ENCODE peak calls at places on chromosome 13, in nine cellular contexts. One of them, this sample, is unnamed.

GRCh38 chr13:49314344-49314882 is 66.7 kb downstream of the CDADC1 start:
- DNase-seq in tibial artery: no peak
- DNase-seq in cardiac fibroblast: no peak
- DNase-seq in aorta: no peak
- DNase-seq in mammary epithelial cell: no peak
- DNase-seq in ascending aorta: no peak
- DNase-seq in fibroblast of pulmonary artery: no peak
- DNase-seq in foreskin fibroblast: peak; percentile 63
- DNase-seq in LNCaP clone FGC: no peak
- DNase-seq in this sample: no peak

GRCh38 chr13:44198826-44199225 is 174.8 kb upstream of the SERP2 start:
- DNase-seq in tibial artery: no peak
- DNase-seq in cardiac fibroblast: no peak
- DNase-seq in aorta: no peak
- DNase-seq in mammary epithelial cell: peak; percentile 27
- DNase-seq in ascending aorta: no peak
- DNase-seq in fibroblast of pulmonary artery: no peak
- DNase-seq in foreskin fibroblast: no peak
- DNase-seq in LNCaP clone FGC: no peak
- DNase-seq in this sample: no peak

GRCh38 chr13:47611664-47612288 is 389.3 kb downstream of the SUCLA2 start:
- DNase-seq in tibial artery: no peak
- DNase-seq in cardiac fibroblast: peak; percentile 18
- DNase-seq in aorta: no peak
- DNase-seq in mammary epithelial cell: peak; percentile 71
- DNase-seq in ascending aorta: no peak
- DNase-seq in fibroblast of pulmonary artery: no peak
- DNase-seq in foreskin fibroblast: peak; percentile 4
- DNase-seq in LNCaP clone FGC: no peak
- DNase-seq in this sample: no peak

GRCh38 chr13:45564108-45564507 is 51.4 kb downstream of the ERICH6B start:
- DNase-seq in tibial artery: no peak
- DNase-seq in cardiac fibroblast: peak; percentile 66
- DNase-seq in aorta: no peak
- DNase-seq in mammary epithelial cell: peak; percentile 71
- DNase-seq in ascending aorta: no peak
- DNase-seq in fibroblast of pulmonary artery: peak; percentile 47
- DNase-seq in foreskin fibroblast: peak; percentile 50
- DNase-seq in LNCaP clone FGC: no peak
- DNase-seq in this sample: peak; percentile 45

GRCh38 chr13:109868583-109869311 is 82.4 kb upstream of the IRS2 start:
- DNase-seq in tibial artery: no peak
- DNase-seq in cardiac fibroblast: peak; percentile 52
- DNase-seq in aorta: no peak
- DNase-seq in mammary epithelial cell: no peak
- DNase-seq in ascending aorta: no peak
- DNase-seq in fibroblast of pulmonary artery: peak; percentile 8
- DNase-seq in foreskin fibroblast: peak; percentile 43
- DNase-seq in LNCaP clone FGC: no peak
- DNase-seq in this sample: no peak

GRCh38 chr13:41496420-41497234 is 39.3 kb downstream of the RGCC start:
- DNase-seq in tibial artery: no peak
- DNase-seq in cardiac fibroblast: peak; percentile 55
- DNase-seq in aorta: no peak
- DNase-seq in mammary epithelial cell: no peak
- DNase-seq in ascending aorta: no peak
- DNase-seq in fibroblast of pulmonary artery: peak; percentile 11
- DNase-seq in foreskin fibroblast: peak; percentile 68
- DNase-seq in LNCaP clone FGC: no peak
- DNase-seq in this sample: no peak

GRCh38 chr13:97191143-97191542 is 31.0 kb upstream of the MBNL2 start:
- DNase-seq in tibial artery: no peak
- DNase-seq in cardiac fibroblast: no peak
- DNase-seq in aorta: no peak
- DNase-seq in mammary epithelial cell: no peak
- DNase-seq in ascending aorta: no peak
- DNase-seq in fibroblast of pulmonary artery: no peak
- DNase-seq in foreskin fibroblast: no peak
- DNase-seq in LNCaP clone FGC: no peak
- DNase-seq in this sample: no peak

GRCh38 chr13:20191311-20191901 is 1.3 kb downstream of the GJB2 start:
- DNase-seq in tibial artery: no peak
- DNase-seq in cardiac fibroblast: no peak
- DNase-seq in aorta: no peak
- DNase-seq in mammary epithelial cell: no peak
- DNase-seq in ascending aorta: no peak
- DNase-seq in fibroblast of pulmonary artery: no peak
- DNase-seq in foreskin fibroblast: no peak
- DNase-seq in LNCaP clone FGC: no peak
- DNase-seq in this sample: no peak

GRCh38 chr13:58919551-58919950 is 1244.2 kb downstream of the DIAPH3 start:
- DNase-seq in tibial artery: no peak
- DNase-seq in cardiac fibroblast: no peak
- DNase-seq in aorta: no peak
- DNase-seq in mammary epithelial cell: no peak
- DNase-seq in ascending aorta: no peak
- DNase-seq in fibroblast of pulmonary artery: no peak
- DNase-seq in foreskin fibroblast: no peak
- DNase-seq in LNCaP clone FGC: no peak
- DNase-seq in this sample: peak; percentile 46

GRCh38 chr13:79988573-79988972 is 352.4 kb downstream of the SPRY2 start:
- DNase-seq in tibial artery: no peak
- DNase-seq in cardiac fibroblast: peak; percentile 79
- DNase-seq in aorta: no peak
- DNase-seq in mammary epithelial cell: peak; percentile 74
- DNase-seq in ascending aorta: no peak
- DNase-seq in fibroblast of pulmonary artery: peak; percentile 70
- DNase-seq in foreskin fibroblast: peak; percentile 82
- DNase-seq in LNCaP clone FGC: no peak
- DNase-seq in this sample: no peak

GRCh38 chr13:95296326-95296939 is 4.8 kb downstream of the ABCC4 start:
- DNase-seq in tibial artery: no peak
- DNase-seq in cardiac fibroblast: peak; percentile 29
- DNase-seq in aorta: no peak
- DNase-seq in mammary epithelial cell: peak; percentile 14
- DNase-seq in ascending aorta: no peak
- DNase-seq in fibroblast of pulmonary artery: peak; percentile 39
- DNase-seq in foreskin fibroblast: no peak
- DNase-seq in LNCaP clone FGC: no peak
- DNase-seq in this sample: no peak

GRCh38 chr13:24348797-24349515 is 39.6 kb downstream of the C1QTNF9 start:
- DNase-seq in tibial artery: no peak
- DNase-seq in cardiac fibroblast: peak; percentile 7
- DNase-seq in aorta: no peak
- DNase-seq in mammary epithelial cell: peak; percentile 60
- DNase-seq in ascending aorta: no peak
- DNase-seq in fibroblast of pulmonary artery: no peak
- DNase-seq in foreskin fibroblast: no peak
- DNase-seq in LNCaP clone FGC: peak; percentile 96
- DNase-seq in this sample: no peak

GRCh38 chr13:28819748-28820098 is 416 bp upstream of the MTUS2 start:
- DNase-seq in tibial artery: no peak
- DNase-seq in cardiac fibroblast: peak; percentile 24
- DNase-seq in aorta: peak; percentile 74
- DNase-seq in mammary epithelial cell: no peak
- DNase-seq in ascending aorta: peak; percentile 76
- DNase-seq in fibroblast of pulmonary artery: peak; percentile 45
- DNase-seq in foreskin fibroblast: peak; percentile 35
- DNase-seq in LNCaP clone FGC: no peak
- DNase-seq in this sample: peak; percentile 70

GRCh38 chr13:109628251-109628699 is 158.1 kb downstream of the IRS2 start:
- DNase-seq in tibial artery: no peak
- DNase-seq in cardiac fibroblast: peak; percentile 87
- DNase-seq in aorta: no peak
- DNase-seq in mammary epithelial cell: peak; percentile 74
- DNase-seq in ascending aorta: no peak
- DNase-seq in fibroblast of pulmonary artery: peak; percentile 34
- DNase-seq in foreskin fibroblast: peak; percentile 90
- DNase-seq in LNCaP clone FGC: no peak
- DNase-seq in this sample: no peak

GRCh38 chr13:37485766-37486165 is 112.8 kb downstream of the POSTN start:
- DNase-seq in tibial artery: no peak
- DNase-seq in cardiac fibroblast: peak; percentile 65
- DNase-seq in aorta: no peak
- DNase-seq in mammary epithelial cell: no peak
- DNase-seq in ascending aorta: no peak
- DNase-seq in fibroblast of pulmonary artery: peak; percentile 46
- DNase-seq in foreskin fibroblast: no peak
- DNase-seq in LNCaP clone FGC: no peak
- DNase-seq in this sample: no peak

GRCh38 chr13:26605845-26606244 is 48.4 kb downstream of the WASF3 start:
- DNase-seq in tibial artery: no peak
- DNase-seq in cardiac fibroblast: no peak
- DNase-seq in aorta: no peak
- DNase-seq in mammary epithelial cell: no peak
- DNase-seq in ascending aorta: no peak
- DNase-seq in fibroblast of pulmonary artery: no peak
- DNase-seq in foreskin fibroblast: no peak
- DNase-seq in LNCaP clone FGC: no peak
- DNase-seq in this sample: peak; percentile 47

GRCh38 chr13:34017231-34017630 is 199.3 kb downstream of the RFC3 start:
- DNase-seq in tibial artery: no peak
- DNase-seq in cardiac fibroblast: no peak
- DNase-seq in aorta: no peak
- DNase-seq in mammary epithelial cell: peak; percentile 90
- DNase-seq in ascending aorta: no peak
- DNase-seq in fibroblast of pulmonary artery: no peak
- DNase-seq in foreskin fibroblast: no peak
- DNase-seq in LNCaP clone FGC: no peak
- DNase-seq in this sample: no peak
- H3K4me3 ChIP-seq in tibial artery: no peak overlapping the region
- H3K4me3 ChIP-seq in cardiac fibroblast: no peak overlapping the region
- H3K4me3 ChIP-seq in aorta: no peak overlapping the region
- H3K4me3 ChIP-seq in mammary epithelial cell: no peak overlapping the region
- H3K4me3 ChIP-seq in ascending aorta: no peak overlapping the region
- H3K4me3 ChIP-seq in fibroblast of pulmonary artery: no peak overlapping the region
- H3K4me3 ChIP-seq in foreskin fibroblast: no peak overlapping the region
- H3K4me3 ChIP-seq in LNCaP clone FGC: no peak overlapping the region
- H3K4me3 ChIP-seq in this sample: no peak overlapping the region

DNA sequence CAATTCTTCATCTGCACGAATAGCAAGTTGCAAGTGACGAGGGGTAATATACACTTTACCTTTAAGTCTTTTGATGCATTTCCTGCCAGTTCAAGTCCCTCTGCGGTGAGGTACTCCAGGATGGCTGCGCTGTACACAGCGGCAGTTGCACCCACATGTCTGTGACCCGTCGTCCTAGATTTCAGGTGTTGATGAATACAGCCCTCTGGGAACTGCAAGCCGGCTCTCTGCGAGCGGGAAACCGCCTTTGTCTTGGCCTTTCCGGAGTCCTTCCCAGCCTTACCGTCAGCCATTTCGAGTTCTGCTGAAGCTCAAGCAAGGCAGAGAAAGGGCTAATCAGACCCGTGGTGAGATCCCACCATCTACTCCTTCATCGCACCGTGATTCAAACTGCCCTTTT is 14.8 kb downstream of the UBAC2 start:
- DNase-seq in tibial artery: no peak
- DNase-seq in cardiac fibroblast: no peak
- DNase-seq in aorta: no peak
- DNase-seq in mammary epithelial cell: no peak
- DNase-seq in ascending aorta: no peak
- DNase-seq in fibroblast of pulmonary artery: no peak
- DNase-seq in foreskin fibroblast: no peak
- DNase-seq in LNCaP clone FGC: no peak
- DNase-seq in this sample: no peak
- H3K4me3 ChIP-seq in tibial artery: no peak overlapping the region
- H3K4me3 ChIP-seq in cardiac fibroblast: no peak overlapping the region
- H3K4me3 ChIP-seq in aorta: no peak overlapping the region
- H3K4me3 ChIP-seq in mammary epithelial cell: no peak overlapping the region
- H3K4me3 ChIP-seq in ascending aorta: no peak overlapping the region
- H3K4me3 ChIP-seq in fibroblast of pulmonary artery: no peak overlapping the region
- H3K4me3 ChIP-seq in foreskin fibroblast: no peak overlapping the region
- H3K4me3 ChIP-seq in LNCaP clone FGC: no peak overlapping the region
- H3K4me3 ChIP-seq in this sample: no peak overlapping the region

DNA sequence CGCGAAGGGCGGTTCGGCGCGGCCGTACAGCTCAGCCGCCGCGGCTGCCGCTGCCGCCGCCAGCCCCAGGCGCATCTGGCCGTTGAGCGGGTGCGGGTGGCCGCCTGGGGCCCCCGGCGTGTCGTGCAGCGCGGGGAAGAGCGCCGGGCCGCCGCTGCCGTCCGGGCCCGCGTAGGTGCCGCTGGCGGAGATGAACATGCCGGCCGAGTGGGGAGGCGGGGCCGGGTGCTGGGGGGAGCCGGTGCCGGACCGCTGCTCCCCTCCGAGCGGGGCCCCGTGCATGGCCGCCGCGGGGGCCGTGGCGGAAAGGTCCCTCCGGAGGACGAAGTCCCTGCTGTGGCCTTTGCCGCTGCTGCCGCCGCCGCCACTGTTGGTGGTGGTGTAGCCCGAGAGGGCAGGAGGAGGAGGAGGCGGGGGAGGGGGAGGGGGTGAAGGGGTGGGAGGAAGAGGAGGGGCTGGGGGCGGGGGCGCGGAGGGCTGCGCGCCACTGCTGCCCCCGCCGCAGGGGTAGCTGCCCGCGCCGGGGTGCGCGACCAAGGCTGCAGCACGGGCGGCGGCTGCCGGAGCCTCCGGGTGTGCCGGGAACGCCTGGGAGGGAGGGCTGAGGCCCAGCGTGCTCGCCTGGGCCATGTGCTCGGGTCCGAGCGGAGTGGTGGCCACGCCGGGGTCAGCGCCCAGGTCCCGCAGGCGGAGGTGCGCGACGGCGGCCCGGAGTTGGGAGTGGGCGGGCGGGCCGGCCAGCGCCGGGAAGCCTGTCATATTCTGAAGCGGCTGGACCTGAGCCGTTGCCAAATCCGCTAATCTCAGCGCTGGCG is 599 bp downstream of the ZIC5 start:
- DNase-seq in tibial artery: no peak
- DNase-seq in cardiac fibroblast: no peak
- DNase-seq in aorta: no peak
- DNase-seq in mammary epithelial cell: no peak
- DNase-seq in ascending aorta: no peak
- DNase-seq in fibroblast of pulmonary artery: no peak
- DNase-seq in foreskin fibroblast: no peak
- DNase-seq in LNCaP clone FGC: no peak
- DNase-seq in this sample: peak; percentile 76
- H3K4me3 ChIP-seq in tibial artery: peak overlapping the region; percentile 26
- H3K4me3 ChIP-seq in cardiac fibroblast: no peak overlapping the region
- H3K4me3 ChIP-seq in aorta: peak overlapping the region; percentile 53
- H3K4me3 ChIP-seq in mammary epithelial cell: no peak overlapping the region
- H3K4me3 ChIP-seq in ascending aorta: peak overlapping the region; percentile 45
- H3K4me3 ChIP-seq in fibroblast of pulmonary artery: no peak overlapping the region
- H3K4me3 ChIP-seq in foreskin fibroblast: no peak overlapping the region
- H3K4me3 ChIP-seq in LNCaP clone FGC: peak overlapping the region; percentile 18
- H3K4me3 ChIP-seq in this sample: peak overlapping the region; percentile 91

GRCh38 chr13:75656590-75656989 is 20.5 kb downstream of the LMO7 start:
- DNase-seq in tibial artery: no peak
- DNase-seq in cardiac fibroblast: peak; percentile 68
- DNase-seq in aorta: no peak
- DNase-seq in mammary epithelial cell: peak; percentile 12
- DNase-seq in ascending aorta: no peak
- DNase-seq in fibroblast of pulmonary artery: no peak
- DNase-seq in foreskin fibroblast: no peak
- DNase-seq in LNCaP clone FGC: no peak
- DNase-seq in this sample: peak; percentile 29

GRCh38 chr13:75661443-75661842 is 25.3 kb downstream of the LMO7 start:
- DNase-seq in tibial artery: no peak
- DNase-seq in cardiac fibroblast: no peak
- DNase-seq in aorta: no peak
- DNase-seq in mammary epithelial cell: no peak
- DNase-seq in ascending aorta: no peak
- DNase-seq in fibroblast of pulmonary artery: no peak
- DNase-seq in foreskin fibroblast: no peak
- DNase-seq in LNCaP clone FGC: no peak
- DNase-seq in this sample: no peak

GRCh38 chr13:75660694-75661093 is 24.6 kb downstream of the LMO7 start:
- DNase-seq in tibial artery: no peak
- DNase-seq in cardiac fibroblast: no peak
- DNase-seq in aorta: no peak
- DNase-seq in mammary epithelial cell: no peak
- DNase-seq in ascending aorta: no peak
- DNase-seq in fibroblast of pulmonary artery: no peak
- DNase-seq in foreskin fibroblast: no peak
- DNase-seq in LNCaP clone FGC: no peak
- DNase-seq in this sample: no peak
- H3K4me3 ChIP-seq in tibial artery: no peak overlapping the region
- H3K4me3 ChIP-seq in cardiac fibroblast: no peak overlapping the region
- H3K4me3 ChIP-seq in aorta: no peak overlapping the region
- H3K4me3 ChIP-seq in mammary epithelial cell: no peak overlapping the region
- H3K4me3 ChIP-seq in ascending aorta: no peak overlapping the region
- H3K4me3 ChIP-seq in fibroblast of pulmonary artery: no peak overlapping the region
- H3K4me3 ChIP-seq in foreskin fibroblast: no peak overlapping the region
- H3K4me3 ChIP-seq in LNCaP clone FGC: no peak overlapping the region
- H3K4me3 ChIP-seq in this sample: no peak overlapping the region